ENCODE peak calls at places on chromosome 3, in eight cellular contexts. E is Calu3, U is GM12864, W is activated B cell treated with CpG ODN at 0.5 μM for 24 hours, F is endothelial cell of umbilical vein, P is tibial artery, N is RWPE2, X is uterus. O is an unnamed sample.

GRCh38 chr3:111577113-111577512 is 18.0 kb downstream of the ZBED2 start:
- DNase-seq in E (no peak), U (no peak), W (no peak), F (no peak), P (no peak), N (no peak), X (no peak), O (no peak)

GRCh38 chr3:150504473-150504872 is 41.8 kb downstream of the SERP1 start:
- DNase-seq in E (no peak), U (no peak), W (no peak), F (peak), P (no peak), N (no peak), X (no peak), O (no peak)

GRCh38 chr3:23805881-23806321 is at the start of gene UBE2E1:
- DNase-seq in E (peak), U (peak), W (peak), F (peak), P (peak), N (peak), X (peak), O (peak)

GRCh38 chr3:111989061-111989678 is 9.6 kb upstream of the TAGLN3 start:
- DNase-seq in E (peak), U (peak), W (no peak), F (peak), P (no peak), N (no peak), X (no peak), O (no peak)

GRCh38 chr3:172512363-172512762 is 10.9 kb downstream of the TNFSF10 start:
- DNase-seq in E (no peak), U (no peak), W (no peak), F (peak), P (peak), N (no peak), X (no peak), O (no peak)

GRCh38 chr3:87791248-87792027 is 267.4 kb downstream of the CGGBP1 start:
- DNase-seq in E (no peak), U (no peak), W (no peak), F (no peak), P (no peak), N (no peak), X (no peak), O (no peak)

GRCh38 chr3:20230954-20231353 is 44.9 kb upstream of the SGO1 start:
- DNase-seq in E (no peak), U (no peak), W (no peak), F (no peak), P (no peak), N (no peak), X (no peak), O (no peak)

GRCh38 chr3:14142567-14143270 is 17.9 kb downstream of the TMEM43 start:
- DNase-seq in E (no peak), U (no peak), W (no peak), F (no peak), P (no peak), N (no peak), X (peak), O (no peak)

GRCh38 chr3:129614435-129614834 is 8.0 kb upstream of the PLXND1 start:
- DNase-seq in E (no peak), U (no peak), W (no peak), F (no peak), P (peak), N (no peak), X (no peak), O (no peak)

GRCh38 chr3:141093397-141093796 is 42.2 kb downstream of the SPSB4 start:
- DNase-seq in E (no peak), U (no peak), W (no peak), F (no peak), P (no peak), N (no peak), X (no peak), O (peak)

GRCh38 chr3:169764453-169765280 is at the start of gene TERC:
- DNase-seq in E (peak), U (peak), W (peak), F (peak), P (peak), N (peak), X (peak), O (peak)
- TF ChIP-seq CTCF in E (no peak), U (no peak), W (no peak), F (no peak), P (peak), N (no peak), X (no peak), O (no peak)

GRCh38 chr3:167837430-167837829 is 101.9 kb downstream of the SERPINI1 start:
- DNase-seq in E (no peak), U (no peak), W (no peak), F (no peak), P (no peak), N (no peak), X (no peak), O (no peak)
- TF ChIP-seq CTCF in E (no peak), U (no peak), W (no peak), F (no peak), P (peak), N (peak), X (peak), O (no peak)

GRCh38 chr3:43071313-43071893 is 34.5 kb downstream of the POMGNT2 start:
- DNase-seq in E (no peak), U (no peak), W (no peak), F (no peak), P (no peak), N (no peak), X (no peak), O (peak)
- TF ChIP-seq CTCF in E (peak), U (peak), W (no peak), F (peak), P (peak), N (peak), X (no peak), O (peak)

GRCh38 chr3:38534180-38534579 is 38.0 kb downstream of the EXOG start:
- DNase-seq in E (no peak), U (no peak), W (no peak), F (no peak), P (no peak), N (no peak), X (no peak), O (no peak)
- TF ChIP-seq CTCF in E (no peak), U (no peak), W (no peak), F (no peak), P (no peak), N (no peak), X (no peak), O (no peak)

GRCh38 chr3:15272431-15273196 is 59.8 kb downstream of the SH3BP5 start:
- DNase-seq in E (no peak), U (no peak), W (no peak), F (no peak), P (no peak), N (no peak), X (peak), O (peak)
- TF ChIP-seq CTCF in E (no peak), U (peak), W (no peak), F (no peak), P (no peak), N (no peak), X (no peak), O (peak)

DNA sequence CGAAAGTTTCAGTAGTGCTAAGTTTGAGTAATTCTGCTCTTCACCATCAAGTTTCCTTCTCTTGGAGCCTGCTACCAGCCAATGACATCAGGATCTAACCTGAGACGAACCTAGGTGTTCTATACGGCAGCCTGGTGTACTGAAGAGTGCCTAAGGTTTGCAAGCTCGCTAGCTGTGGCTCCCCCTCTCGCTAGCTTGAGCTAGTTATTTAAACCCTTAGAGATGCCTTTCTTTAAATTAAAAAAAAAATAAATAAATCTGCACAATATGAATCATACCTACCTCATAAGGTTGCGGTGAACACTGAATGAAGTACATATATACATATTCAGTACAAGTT is 1.4 kb upstream of the COL8A1 start:
- DNase-seq in E (no peak), U (no peak), W (no peak), F (peak), P (no peak), N (no peak), X (no peak), O (no peak)
- TF ChIP-seq CTCF in E (no peak), U (no peak), W (no peak), F (peak), P (no peak), N (peak), X (no peak), O (no peak)

DNA sequence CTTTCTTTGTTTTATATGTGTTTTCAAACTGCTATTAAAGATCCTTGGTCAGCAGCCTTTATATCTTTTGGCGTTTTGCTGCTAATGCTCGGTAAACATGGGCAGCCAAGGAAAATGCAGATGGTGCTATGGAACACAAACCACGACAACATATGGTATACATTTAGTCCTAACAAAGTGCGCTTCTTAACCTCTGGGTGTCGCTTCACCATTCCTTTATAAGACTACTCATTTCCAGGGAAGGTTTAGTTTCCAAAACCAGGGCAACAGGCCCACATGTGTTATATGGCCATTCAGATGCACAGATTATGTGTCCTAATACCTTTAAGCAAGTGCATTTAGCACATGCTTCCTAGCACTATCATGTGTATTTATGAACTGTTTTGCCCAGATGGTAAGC is 14.7 kb downstream of the SHOX2 start:
- DNase-seq in E (no peak), U (no peak), W (no peak), F (peak), P (no peak), N (no peak), X (no peak), O (no peak)
- TF ChIP-seq CTCF in E (no peak), U (peak), W (no peak), F (peak), P (no peak), N (peak), X (no peak), O (peak)

DNA sequence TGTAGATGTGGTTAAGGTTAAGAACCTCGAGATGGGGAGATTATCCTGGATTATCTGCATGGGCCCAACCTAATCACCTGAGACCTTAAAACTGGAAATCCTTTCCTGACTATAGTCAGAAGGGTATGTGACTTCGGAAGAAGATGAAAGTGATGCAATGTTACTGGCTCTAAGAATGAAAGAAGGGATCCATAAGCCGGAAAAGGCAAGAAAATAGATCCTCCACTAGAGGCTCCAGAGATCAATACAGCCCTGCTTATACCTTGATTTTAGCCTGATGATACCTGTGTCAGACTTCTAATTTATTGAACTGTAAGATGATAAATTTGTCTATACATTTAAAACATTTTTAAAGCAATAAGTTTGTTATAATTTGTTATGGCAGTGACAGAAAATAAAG is 21.5 kb upstream of the GASK1A start:
- DNase-seq in E (no peak), U (no peak), W (no peak), F (no peak), P (no peak), N (no peak), X (no peak), O (peak)
- TF ChIP-seq CTCF in E (peak), U (no peak), W (no peak), F (no peak), P (no peak), N (peak), X (no peak), O (peak)

DNA sequence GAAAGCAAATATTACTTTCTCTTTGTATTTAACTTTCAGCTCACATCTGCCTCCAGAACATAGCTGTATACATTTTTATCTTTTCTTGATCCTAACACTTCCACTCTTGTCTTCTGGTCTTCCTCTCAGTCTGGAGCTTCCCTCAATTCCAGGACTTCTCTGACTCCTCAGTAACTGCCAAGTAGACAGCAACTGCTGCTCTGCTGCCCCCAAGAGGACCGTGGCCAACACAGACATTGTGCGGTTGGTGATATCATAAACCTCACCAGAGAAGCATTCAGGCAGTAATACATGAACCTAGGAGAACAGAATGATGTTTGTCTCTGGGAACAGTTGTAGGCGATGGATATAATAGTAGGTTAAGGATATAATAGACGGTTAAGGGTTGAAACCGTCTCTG is 45.2 kb upstream of the FGF12 start:
- DNase-seq in E (peak), U (no peak), W (no peak), F (peak), P (no peak), N (no peak), X (no peak), O (peak)
- TF ChIP-seq CTCF in E (peak), U (peak), W (no peak), F (peak), P (no peak), N (peak), X (no peak), O (peak)

DNA sequence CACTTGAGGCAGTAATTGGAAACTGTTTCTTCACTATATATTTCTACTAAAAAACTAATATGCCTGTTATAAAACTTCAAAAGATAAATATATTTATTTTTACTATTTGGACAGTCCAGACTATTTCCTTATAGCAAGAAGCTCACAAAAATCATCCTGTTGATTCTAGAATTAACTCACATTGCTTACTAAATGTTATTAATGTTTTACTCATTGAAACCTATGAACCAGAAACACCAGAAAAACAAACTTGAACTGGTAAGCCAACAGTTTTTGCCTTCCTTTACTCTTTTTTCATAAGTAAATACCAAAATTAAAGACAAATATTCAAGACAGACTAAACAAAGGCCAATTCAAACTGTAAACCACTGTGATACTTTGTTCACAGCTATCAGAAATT is 26.4 kb downstream of the TOMM70 start:
- DNase-seq in E (no peak), U (no peak), W (no peak), F (no peak), P (no peak), N (no peak), X (no peak), O (no peak)
- TF ChIP-seq CTCF in E (no peak), U (no peak), W (no peak), F (no peak), P (no peak), N (no peak), X (no peak), O (no peak)

O was measured in WERI-Rb-1.